ENCODE peak calls at places on chromosomes 2 and 18, in six cellular contexts. One of them, this sample, is unnamed.

GRCh38 chr2:100877555-100877954 is 57.6 kb downstream of the NPAS2 start:
- DNase-seq in fibroblast of lung: peak
- DNase-seq in cardiac muscle cell: peak
- DNase-seq in progenitor cell of endocrine pancreas: no peak
- DNase-seq in CD4-positive, alpha-beta T cell: no peak
- DNase-seq in endothelial cell of umbilical vein: peak
- DNase-seq in this sample: no peak

GRCh38 chr18:67531929-67532328 is 15.4 kb upstream of the DSEL start:
- DNase-seq in fibroblast of lung: no peak
- DNase-seq in cardiac muscle cell: no peak
- DNase-seq in progenitor cell of endocrine pancreas: no peak
- DNase-seq in CD4-positive, alpha-beta T cell: no peak
- DNase-seq in endothelial cell of umbilical vein: no peak
- DNase-seq in this sample: no peak

GRCh38 chr18:70384181-70384790 is 95.4 kb downstream of the SOCS6 start:
- DNase-seq in fibroblast of lung: peak
- DNase-seq in cardiac muscle cell: peak
- DNase-seq in progenitor cell of endocrine pancreas: no peak
- DNase-seq in CD4-positive, alpha-beta T cell: no peak
- DNase-seq in endothelial cell of umbilical vein: no peak
- DNase-seq in this sample: no peak

GRCh38 chr2:65746919-65747678 is 314.7 kb upstream of the SPRED2 start:
- DNase-seq in fibroblast of lung: no peak
- DNase-seq in cardiac muscle cell: peak
- DNase-seq in progenitor cell of endocrine pancreas: no peak
- DNase-seq in CD4-positive, alpha-beta T cell: no peak
- DNase-seq in endothelial cell of umbilical vein: no peak
- DNase-seq in this sample: no peak

GRCh38 chr18:30971338-30971956 is 71.1 kb downstream of the DSC3 start:
- DNase-seq in fibroblast of lung: peak
- DNase-seq in cardiac muscle cell: peak
- DNase-seq in progenitor cell of endocrine pancreas: no peak
- DNase-seq in CD4-positive, alpha-beta T cell: no peak
- DNase-seq in endothelial cell of umbilical vein: peak
- DNase-seq in this sample: no peak

GRCh38 chr18:36457683-36458082 is 160.2 kb downstream of the FHOD3 start:
- DNase-seq in fibroblast of lung: no peak
- DNase-seq in cardiac muscle cell: no peak
- DNase-seq in progenitor cell of endocrine pancreas: no peak
- DNase-seq in CD4-positive, alpha-beta T cell: no peak
- DNase-seq in endothelial cell of umbilical vein: no peak
- DNase-seq in this sample: no peak

GRCh38 chr2:45342-46130 is 769 bp downstream of the FAM110C start:
- DNase-seq in fibroblast of lung: no peak
- DNase-seq in cardiac muscle cell: no peak
- DNase-seq in progenitor cell of endocrine pancreas: no peak
- DNase-seq in CD4-positive, alpha-beta T cell: no peak
- DNase-seq in endothelial cell of umbilical vein: no peak
- DNase-seq in this sample: peak

GRCh38 chr2:58502931-58503330 is 261.8 kb upstream of the FANCL start:
- DNase-seq in fibroblast of lung: no peak
- DNase-seq in cardiac muscle cell: no peak
- DNase-seq in progenitor cell of endocrine pancreas: no peak
- DNase-seq in CD4-positive, alpha-beta T cell: no peak
- DNase-seq in endothelial cell of umbilical vein: no peak
- DNase-seq in this sample: no peak

GRCh38 chr2:20674974-20675679 is 8.2 kb downstream of the GDF7 start:
- DNase-seq in fibroblast of lung: peak
- DNase-seq in cardiac muscle cell: peak
- DNase-seq in progenitor cell of endocrine pancreas: no peak
- DNase-seq in CD4-positive, alpha-beta T cell: no peak
- DNase-seq in endothelial cell of umbilical vein: peak
- DNase-seq in this sample: no peak

GRCh38 chr18:32200766-32201165 is 10.9 kb downstream of the MEP1B start:
- DNase-seq in fibroblast of lung: peak
- DNase-seq in cardiac muscle cell: peak
- DNase-seq in progenitor cell of endocrine pancreas: no peak
- DNase-seq in CD4-positive, alpha-beta T cell: no peak
- DNase-seq in endothelial cell of umbilical vein: no peak
- DNase-seq in this sample: no peak

GRCh38 chr18:6331872-6332271 is 82.8 kb downstream of the L3MBTL4 start:
- DNase-seq in fibroblast of lung: no peak
- DNase-seq in cardiac muscle cell: no peak
- DNase-seq in progenitor cell of endocrine pancreas: no peak
- DNase-seq in CD4-positive, alpha-beta T cell: no peak
- DNase-seq in endothelial cell of umbilical vein: no peak
- DNase-seq in this sample: no peak

GRCh38 chr18:4125246-4125938 is 329.7 kb downstream of the DLGAP1 start:
- DNase-seq in fibroblast of lung: no peak
- DNase-seq in cardiac muscle cell: peak
- DNase-seq in progenitor cell of endocrine pancreas: no peak
- DNase-seq in CD4-positive, alpha-beta T cell: no peak
- DNase-seq in endothelial cell of umbilical vein: no peak
- DNase-seq in this sample: no peak

GRCh38 chr18:9091066-9091476 is 11.4 kb upstream of the NDUFV2 start:
- DNase-seq in fibroblast of lung: no peak
- DNase-seq in cardiac muscle cell: no peak
- DNase-seq in progenitor cell of endocrine pancreas: no peak
- DNase-seq in CD4-positive, alpha-beta T cell: peak
- DNase-seq in endothelial cell of umbilical vein: no peak
- DNase-seq in this sample: no peak

GRCh38 chr2:85017436-85018048 is 46.6 kb downstream of the KCMF1 start:
- DNase-seq in fibroblast of lung: peak
- DNase-seq in cardiac muscle cell: peak
- DNase-seq in progenitor cell of endocrine pancreas: no peak
- DNase-seq in CD4-positive, alpha-beta T cell: no peak
- DNase-seq in endothelial cell of umbilical vein: peak
- DNase-seq in this sample: no peak

GRCh38 chr2:193103064-193103463 is 908.3 kb upstream of the TMEFF2 start:
- DNase-seq in fibroblast of lung: no peak
- DNase-seq in cardiac muscle cell: peak
- DNase-seq in progenitor cell of endocrine pancreas: no peak
- DNase-seq in CD4-positive, alpha-beta T cell: no peak
- DNase-seq in endothelial cell of umbilical vein: no peak
- DNase-seq in this sample: no peak

GRCh38 chr2:150538582-150539236 is 51.2 kb upstream of the RND3 start:
- DNase-seq in fibroblast of lung: peak
- DNase-seq in cardiac muscle cell: peak
- DNase-seq in progenitor cell of endocrine pancreas: no peak
- DNase-seq in CD4-positive, alpha-beta T cell: no peak
- DNase-seq in endothelial cell of umbilical vein: no peak
- DNase-seq in this sample: no peak

GRCh38 chr2:24821433-24821891 is 28.2 kb downstream of the CENPO start:
- DNase-seq in fibroblast of lung: no peak
- DNase-seq in cardiac muscle cell: no peak
- DNase-seq in progenitor cell of endocrine pancreas: no peak
- DNase-seq in CD4-positive, alpha-beta T cell: no peak
- DNase-seq in endothelial cell of umbilical vein: no peak
- DNase-seq in this sample: no peak

GRCh38 chr2:200828104-200828503 is 16.4 kb downstream of the BZW1 start:
- DNase-seq in fibroblast of lung: no peak
- DNase-seq in cardiac muscle cell: no peak
- DNase-seq in progenitor cell of endocrine pancreas: no peak
- DNase-seq in CD4-positive, alpha-beta T cell: no peak
- DNase-seq in endothelial cell of umbilical vein: no peak
- DNase-seq in this sample: no peak

GRCh38 chr2:72963423-72964145 is 46.3 kb downstream of the EMX1 start:
- DNase-seq in fibroblast of lung: no peak
- DNase-seq in cardiac muscle cell: peak
- DNase-seq in progenitor cell of endocrine pancreas: no peak
- DNase-seq in CD4-positive, alpha-beta T cell: no peak
- DNase-seq in endothelial cell of umbilical vein: peak
- DNase-seq in this sample: no peak

GRCh38 chr2:177747384-177747783 is 325.2 kb downstream of the PDE11A start:
- DNase-seq in fibroblast of lung: no peak
- DNase-seq in cardiac muscle cell: no peak
- DNase-seq in progenitor cell of endocrine pancreas: no peak
- DNase-seq in CD4-positive, alpha-beta T cell: no peak
- DNase-seq in endothelial cell of umbilical vein: no peak
- DNase-seq in this sample: no peak

GRCh38 chr2:122191331-122191730 is 435.9 kb downstream of the TSN start:
- DNase-seq in fibroblast of lung: no peak
- DNase-seq in cardiac muscle cell: peak
- DNase-seq in progenitor cell of endocrine pancreas: peak
- DNase-seq in CD4-positive, alpha-beta T cell: no peak
- DNase-seq in endothelial cell of umbilical vein: no peak
- DNase-seq in this sample: peak

GRCh38 chr18:23106575-23106974 is 28.7 kb upstream of the CABLES1 start:
- DNase-seq in fibroblast of lung: peak
- DNase-seq in cardiac muscle cell: peak
- DNase-seq in progenitor cell of endocrine pancreas: no peak
- DNase-seq in CD4-positive, alpha-beta T cell: no peak
- DNase-seq in endothelial cell of umbilical vein: peak
- DNase-seq in this sample: no peak

GRCh38 chr2:174836345-174836999 is 72.2 kb upstream of the CHRNA1 start:
- DNase-seq in fibroblast of lung: peak
- DNase-seq in cardiac muscle cell: peak
- DNase-seq in progenitor cell of endocrine pancreas: no peak
- DNase-seq in CD4-positive, alpha-beta T cell: no peak
- DNase-seq in endothelial cell of umbilical vein: peak
- DNase-seq in this sample: no peak

GRCh38 chr2:174952607-174953006 is 52.6 kb downstream of the CHN1 start:
- DNase-seq in fibroblast of lung: peak
- DNase-seq in cardiac muscle cell: no peak
- DNase-seq in progenitor cell of endocrine pancreas: no peak
- DNase-seq in CD4-positive, alpha-beta T cell: no peak
- DNase-seq in endothelial cell of umbilical vein: peak
- DNase-seq in this sample: no peak

GRCh38 chr18:9575558-9575957 is 38.8 kb downstream of the PPP4R1 start:
- DNase-seq in fibroblast of lung: peak
- DNase-seq in cardiac muscle cell: peak
- DNase-seq in progenitor cell of endocrine pancreas: peak
- DNase-seq in CD4-positive, alpha-beta T cell: no peak
- DNase-seq in endothelial cell of umbilical vein: peak
- DNase-seq in this sample: peak

GRCh38 chr2:211867845-211868361 is 670.7 kb downstream of the ERBB4 start:
- DNase-seq in fibroblast of lung: peak
- DNase-seq in cardiac muscle cell: no peak
- DNase-seq in progenitor cell of endocrine pancreas: no peak
- DNase-seq in CD4-positive, alpha-beta T cell: no peak
- DNase-seq in endothelial cell of umbilical vein: peak
- DNase-seq in this sample: no peak

DNA sequence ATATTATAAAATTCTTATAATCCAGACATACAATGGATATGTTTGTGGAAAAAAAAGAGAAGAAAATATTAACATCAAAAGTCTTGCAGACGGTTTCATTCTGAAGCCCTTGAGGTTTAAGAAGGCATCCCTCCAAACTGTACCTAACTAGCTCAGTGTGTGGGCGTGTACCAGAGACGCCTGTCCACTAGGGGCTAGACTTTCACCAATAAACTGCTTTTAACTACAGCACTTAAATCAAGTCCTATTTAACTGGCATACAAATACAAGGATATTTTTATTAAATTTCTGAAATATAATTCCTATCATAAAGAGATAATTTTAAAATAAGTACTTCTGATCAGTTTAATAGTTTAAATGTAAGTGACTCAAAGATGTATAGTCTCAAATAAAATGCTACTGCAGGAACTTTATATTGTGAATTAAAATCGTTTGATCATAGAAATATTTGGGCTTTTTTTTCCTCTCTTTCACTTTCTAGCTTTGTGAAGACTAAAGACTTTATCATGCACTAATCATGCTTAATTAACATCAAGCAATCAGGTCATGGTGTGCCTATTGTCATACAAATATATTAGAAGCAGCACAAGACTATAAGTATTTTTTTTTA is 437.7 kb downstream of the SATB2 start:
- DNase-seq in fibroblast of lung: peak
- DNase-seq in cardiac muscle cell: peak
- DNase-seq in progenitor cell of endocrine pancreas: no peak
- DNase-seq in CD4-positive, alpha-beta T cell: no peak
- DNase-seq in endothelial cell of umbilical vein: no peak
- DNase-seq in this sample: no peak
- TF ChIP-seq CTCF in fibroblast of lung: peak
- TF ChIP-seq CTCF in cardiac muscle cell: peak
- TF ChIP-seq CTCF in progenitor cell of endocrine pancreas: peak
- TF ChIP-seq CTCF in CD4-positive, alpha-beta T cell: no peak
- TF ChIP-seq CTCF in endothelial cell of umbilical vein: no peak
- TF ChIP-seq CTCF in this sample: peak

GRCh38 chr2:234134496-234134895 is 84.0 kb downstream of the SPP2 start:
- DNase-seq in fibroblast of lung: no peak
- DNase-seq in cardiac muscle cell: no peak
- DNase-seq in progenitor cell of endocrine pancreas: no peak
- DNase-seq in CD4-positive, alpha-beta T cell: no peak
- DNase-seq in endothelial cell of umbilical vein: no peak
- DNase-seq in this sample: no peak

GRCh38 chr2:234133004-234133403 is 82.5 kb downstream of the SPP2 start:
- DNase-seq in fibroblast of lung: peak
- DNase-seq in cardiac muscle cell: no peak
- DNase-seq in progenitor cell of endocrine pancreas: no peak
- DNase-seq in CD4-positive, alpha-beta T cell: no peak
- DNase-seq in endothelial cell of umbilical vein: no peak
- DNase-seq in this sample: no peak

GRCh38 chr2:234137400-234138014 is 87.0 kb downstream of the SPP2 start:
- DNase-seq in fibroblast of lung: no peak
- DNase-seq in cardiac muscle cell: peak
- DNase-seq in progenitor cell of endocrine pancreas: no peak
- DNase-seq in CD4-positive, alpha-beta T cell: no peak
- DNase-seq in endothelial cell of umbilical vein: peak
- DNase-seq in this sample: no peak

GRCh38 chr2:234136461-234136860 is 86.0 kb downstream of the SPP2 start:
- DNase-seq in fibroblast of lung: no peak
- DNase-seq in cardiac muscle cell: no peak
- DNase-seq in progenitor cell of endocrine pancreas: no peak
- DNase-seq in CD4-positive, alpha-beta T cell: no peak
- DNase-seq in endothelial cell of umbilical vein: no peak
- DNase-seq in this sample: no peak

GRCh38 chr2:234135750-234136221 is 85.3 kb downstream of the SPP2 start:
- DNase-seq in fibroblast of lung: peak
- DNase-seq in cardiac muscle cell: peak
- DNase-seq in progenitor cell of endocrine pancreas: peak
- DNase-seq in CD4-positive, alpha-beta T cell: peak
- DNase-seq in endothelial cell of umbilical vein: peak
- DNase-seq in this sample: peak
- TF ChIP-seq CTCF in fibroblast of lung: peak
- TF ChIP-seq CTCF in cardiac muscle cell: peak
- TF ChIP-seq CTCF in progenitor cell of endocrine pancreas: peak
- TF ChIP-seq CTCF in CD4-positive, alpha-beta T cell: peak
- TF ChIP-seq CTCF in endothelial cell of umbilical vein: peak
- TF ChIP-seq CTCF in this sample: peak

DNA sequence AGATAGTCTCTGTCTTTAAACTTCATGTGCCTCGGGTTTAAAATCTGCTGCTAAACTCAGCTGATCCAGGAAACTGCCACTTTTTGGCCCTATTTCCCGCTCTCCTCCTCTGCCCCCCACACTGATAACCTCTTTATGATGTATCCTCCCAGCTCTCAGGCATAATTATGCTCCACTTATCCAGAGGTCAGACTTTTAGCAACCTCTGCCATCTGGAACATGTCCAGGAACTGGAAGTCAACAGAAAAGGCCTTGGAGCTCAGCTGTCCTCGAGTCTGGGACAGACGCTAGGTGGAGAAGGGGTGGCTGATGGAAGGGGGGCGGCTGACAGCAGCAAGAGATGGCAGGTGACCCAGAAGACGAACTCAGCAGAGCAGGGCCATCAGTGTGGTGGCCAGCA is 41.2 kb downstream of the ASAP2 start:
- DNase-seq in fibroblast of lung: no peak
- DNase-seq in cardiac muscle cell: peak
- DNase-seq in progenitor cell of endocrine pancreas: no peak
- DNase-seq in CD4-positive, alpha-beta T cell: no peak
- DNase-seq in endothelial cell of umbilical vein: peak
- DNase-seq in this sample: no peak
- TF ChIP-seq CTCF in fibroblast of lung: no peak
- TF ChIP-seq CTCF in cardiac muscle cell: no peak
- TF ChIP-seq CTCF in progenitor cell of endocrine pancreas: no peak
- TF ChIP-seq CTCF in CD4-positive, alpha-beta T cell: no peak
- TF ChIP-seq CTCF in endothelial cell of umbilical vein: no peak
- TF ChIP-seq CTCF in this sample: no peak

GRCh38 chr2:108034843-108035242 is 48.5 kb downstream of the SLC5A7 start:
- DNase-seq in fibroblast of lung: no peak
- DNase-seq in cardiac muscle cell: no peak
- DNase-seq in progenitor cell of endocrine pancreas: no peak
- DNase-seq in CD4-positive, alpha-beta T cell: no peak
- DNase-seq in endothelial cell of umbilical vein: no peak
- DNase-seq in this sample: no peak
- TF ChIP-seq CTCF in fibroblast of lung: no peak
- TF ChIP-seq CTCF in cardiac muscle cell: no peak
- TF ChIP-seq CTCF in progenitor cell of endocrine pancreas: no peak
- TF ChIP-seq CTCF in CD4-positive, alpha-beta T cell: no peak
- TF ChIP-seq CTCF in endothelial cell of umbilical vein: no peak
- TF ChIP-seq CTCF in this sample: peak